ENCODE peak calls at places on chromosomes 7 and 10, in four cellular contexts. H is IMR-90; N is stimulated activated CD8-positive, alpha-beta memory T cell treated with anti-CD3 and anti-CD28 coated beads, Interleukin-15, amount 100 ng/mL, for 24 hours; Z is LoVo. T is an unnamed sample.

GRCh38 chr10:32445036-32445435 is 904 bp upstream of the CCDC7 start:
- DNase-seq in H (no peak), N (no peak), Z (no peak), T (peak; percentile 17)

GRCh38 chr10:22386396-22386928 is 41.2 kb downstream of the SPAG6 start:
- DNase-seq in H (no peak), N (no peak), Z (no peak), T (no peak)

GRCh38 chr7:99004216-99004615 is 125.9 kb downstream of the TRRAP start:
- DNase-seq in H (no peak), N (no peak), Z (no peak), T (no peak)

GRCh38 chr10:131311661-131312260 is at the start of gene TCERG1L:
- DNase-seq in H (no peak), N (no peak), Z (no peak), T (no peak)

GRCh38 chr7:51062222-51062987 is 254.2 kb downstream of the COBL start:
- DNase-seq in H (no peak), N (no peak), Z (no peak), T (no peak)

GRCh38 chr7:16648551-16648950 is 2.6 kb downstream of the BZW2 start:
- DNase-seq in H (no peak), N (no peak), Z (no peak), T (no peak)

GRCh38 chr10:132198381-132199181 is 11.8 kb downstream of the DPYSL4 start:
- DNase-seq in H (no peak), N (no peak), Z (no peak), T (no peak)

GRCh38 chr10:110756886-110757285 is 112.8 kb downstream of the RBM20 start:
- DNase-seq in H (no peak), N (no peak), Z (no peak), T (no peak)

GRCh38 chr7:333399-333776 is 43.4 kb downstream of the FOXL3 start:
- DNase-seq in H (no peak), N (no peak), Z (peak; percentile 59), T (no peak)

GRCh38 chr10:5861269-5862031 is 28.2 kb downstream of the ANKRD16 start:
- DNase-seq in H (peak; percentile 92), N (no peak), Z (peak; percentile 67), T (peak; percentile 95)